ENCODE peak calls at places on chromosomes 6 and 20, in seven cellular contexts. W is fibroblast of gingiva, U is NCI-H345, M is endothelial cell, V is NCI-H226, E is nephron progenitor cell, F is ACHN. N is an unnamed sample.

GRCh38 chr6:14283600-14284235 is 166.1 kb downstream of the CD83 start:
- DNase-seq in W (peak), U (no peak), M (no peak), V (no peak), E (no peak), F (no peak), N (no peak)

GRCh38 chr6:170223718-170224693 is 66.9 kb downstream of the DLL1 start:
- DNase-seq in W (no peak), U (no peak), M (no peak), V (no peak), E (no peak), F (no peak), N (no peak)

GRCh38 chr20:64261138-64261537 is 5.6 kb downstream of the PCMTD2 start:
- DNase-seq in W (peak), U (no peak), M (no peak), V (no peak), E (peak), F (no peak), N (no peak)

GRCh38 chr6:20632696-20633095 is 98.4 kb downstream of the CDKAL1 start:
- DNase-seq in W (no peak), U (no peak), M (no peak), V (no peak), E (no peak), F (no peak), N (no peak)

GRCh38 chr6:32153252-32153834 is 598 bp upstream of the PPT2 start:
- DNase-seq in W (peak), U (no peak), M (no peak), V (no peak), E (peak), F (peak), N (no peak)

GRCh38 chr20:47574616-47575401 is 73.1 kb downstream of the NCOA3 start:
- DNase-seq in W (no peak), U (no peak), M (no peak), V (no peak), E (no peak), F (peak), N (no peak)

GRCh38 chr6:150528648-150529285 is 70.9 kb upstream of the PLEKHG1 start:
- DNase-seq in W (no peak), U (no peak), M (peak), V (peak), E (peak), F (peak), N (no peak)

GRCh38 chr20:33554914-33555420 is 65.1 kb downstream of the CBFA2T2 start:
- DNase-seq in W (peak), U (peak), M (no peak), V (peak), E (no peak), F (peak), N (peak)

GRCh38 chr6:132257561-132257960 is 143.7 kb downstream of the MOXD1 start:
- DNase-seq in W (no peak), U (no peak), M (no peak), V (no peak), E (no peak), F (no peak), N (no peak)

GRCh38 chr6:163945813-163946212 is 531.3 kb downstream of the QKI start:
- DNase-seq in W (no peak), U (no peak), M (no peak), V (no peak), E (no peak), F (no peak), N (no peak)

GRCh38 chr20:40416274-40416673 is 272.8 kb downstream of the MAFB start:
- DNase-seq in W (no peak), U (no peak), M (no peak), V (peak), E (no peak), F (no peak), N (no peak)

GRCh38 chr6:76441850-76442249 is 369.4 kb upstream of the IMPG1 start:
- DNase-seq in W (no peak), U (no peak), M (no peak), V (peak), E (peak), F (no peak), N (no peak)

GRCh38 chr6:156880913-156881312 is 103.7 kb downstream of the ARID1B start:
- DNase-seq in W (no peak), U (peak), M (no peak), V (no peak), E (no peak), F (no peak), N (no peak)

N was measured in T-helper 22 cell.